ENCODE peak calls at places on chromosome 15, in seven cellular contexts. O is cardiac muscle cell; N is CD4-positive, alpha-beta T cell; Z is PC-9; K is cardiac fibroblast; S is A549; G is AG10803. Y is an unnamed sample.

GRCh38 chr15:98554272-98555172 is 93.8 kb upstream of the IGF1R start:
- DNase-seq in O (peak; percentile 17), N (no peak), Z (no peak), K (no peak), S (no peak), G (no peak), Y (no peak)

GRCh38 chr15:62899090-62899493 is 143.5 kb upstream of the TPM1 start:
- DNase-seq in O (peak; percentile 78), N (no peak), Z (peak; percentile 71), K (no peak), S (no peak), G (peak; percentile 34), Y (no peak)

GRCh38 chr15:52093539-52094502 is 18.8 kb downstream of the BCL2L10 start:
- DNase-seq in O (no peak), N (no peak), Z (peak; percentile 87), K (peak; percentile 96), S (peak; percentile 46), G (peak; percentile 97), Y (no peak)

GRCh38 chr15:32943691-32944090 is 225.9 kb downstream of the GREM1 start:
- DNase-seq in O (no peak), N (no peak), Z (no peak), K (peak; percentile 35), S (no peak), G (peak; percentile 48), Y (no peak)

GRCh38 chr15:80911821-80912220 is 77.8 kb downstream of the MESD start:
- DNase-seq in O (no peak), N (no peak), Z (no peak), K (no peak), S (no peak), G (no peak), Y (no peak)

GRCh38 chr15:81596159-81596865 is 222.3 kb upstream of the TMC3 start:
- DNase-seq in O (no peak), N (no peak), Z (no peak), K (no peak), S (no peak), G (no peak), Y (no peak)

GRCh38 chr15:88440021-88440420 is 27.2 kb downstream of the MRPL46 start:
- DNase-seq in O (no peak), N (no peak), Z (peak; percentile 67), K (peak; percentile 72), S (no peak), G (peak; percentile 49), Y (no peak)

GRCh38 chr15:55859681-55860080 is 116.7 kb upstream of the PRTG start:
- DNase-seq in O (no peak), N (no peak), Z (no peak), K (no peak), S (no peak), G (peak; percentile 48), Y (no peak)

GRCh38 chr15:80673561-80674244 is 21.4 kb upstream of the ABHD17C start:
- DNase-seq in O (no peak), N (no peak), Z (no peak), K (no peak), S (no peak), G (no peak), Y (no peak)

GRCh38 chr15:66884661-66885237 is 180.7 kb upstream of the SMAD3 start:
- DNase-seq in O (no peak), N (no peak), Z (no peak), K (no peak), S (no peak), G (no peak), Y (no peak)

GRCh38 chr15:74773731-74774252 is 8.1 kb upstream of the CSK start:
- DNase-seq in O (no peak), N (no peak), Z (peak; percentile 56), K (no peak), S (no peak), G (no peak), Y (no peak)

GRCh38 chr15:25682349-25682748 is 180.8 kb downstream of the ATP10A start:
- DNase-seq in O (no peak), N (no peak), Z (no peak), K (no peak), S (no peak), G (peak; percentile 16), Y (no peak)

GRCh38 chr15:25685216-25685569 is 177.9 kb downstream of the ATP10A start:
- DNase-seq in O (no peak), N (no peak), Z (no peak), K (no peak), S (no peak), G (no peak), Y (no peak)

GRCh38 chr15:25684521-25685215 is 178.5 kb downstream of the ATP10A start:
- DNase-seq in O (no peak), N (no peak), Z (no peak), K (peak; percentile 67), S (no peak), G (peak; percentile 88), Y (no peak)

GRCh38 chr15:25683415-25683814 is 179.7 kb downstream of the ATP10A start:
- DNase-seq in O (no peak), N (no peak), Z (no peak), K (no peak), S (no peak), G (no peak), Y (no peak)

DNA sequence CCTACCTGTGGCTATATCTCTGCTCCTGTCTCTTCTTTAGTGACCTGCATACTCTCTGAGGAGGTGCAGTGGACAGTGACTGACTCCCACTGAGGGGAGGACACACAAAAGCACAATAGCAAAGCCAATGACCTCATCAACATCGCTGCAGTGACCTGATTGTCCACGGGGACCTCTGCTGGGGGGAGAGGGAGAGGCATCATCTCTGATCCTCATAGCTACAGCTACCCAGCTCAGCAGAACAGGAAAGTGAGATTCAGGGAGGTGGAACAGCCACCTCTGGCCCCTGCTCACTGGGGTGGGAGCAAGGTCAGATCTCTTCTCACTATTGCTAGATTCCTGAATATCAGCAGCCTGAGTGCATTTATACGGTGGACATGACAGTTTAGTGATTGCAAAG is 179.2 kb downstream of the ATP10A start:
- DNase-seq in O (no peak), N (no peak), Z (no peak), K (no peak), S (no peak), G (no peak), Y (no peak)
- TF ChIP-seq CTCF in O (peak; percentile 4), N (no peak), Z (no peak), K (no peak), S (no peak), G (no peak), Y (no peak)

GRCh38 chr15:57925650-57926049 is 139.9 kb downstream of the ALDH1A2 start:
- DNase-seq in O (no peak), N (no peak), Z (no peak), K (no peak), S (no peak), G (no peak), Y (no peak)
- TF ChIP-seq CTCF in O (no peak), N (no peak), Z (no peak), K (no peak), S (no peak), G (no peak), Y (no peak)

DNA sequence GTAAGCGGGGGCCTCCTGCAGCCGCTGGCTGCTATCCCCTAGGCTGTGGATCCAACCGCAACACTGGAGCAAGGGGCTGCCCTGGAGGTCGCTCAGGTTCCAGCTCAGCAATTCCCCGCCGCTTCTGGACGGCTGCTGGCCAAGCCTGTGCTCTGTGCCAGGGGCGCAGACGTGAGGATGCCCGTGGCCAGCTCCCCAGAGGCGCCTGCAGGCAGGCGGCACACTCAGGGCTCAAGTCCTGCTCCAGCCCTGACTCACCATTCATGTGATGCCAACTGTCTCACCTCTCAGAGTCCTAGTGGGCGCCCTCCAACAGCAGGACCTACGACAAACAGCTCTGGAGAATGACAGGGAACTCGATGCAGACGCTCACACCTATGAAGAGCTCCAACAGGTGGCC is 31.6 kb downstream of the KLHL25 start:
- DNase-seq in O (no peak), N (no peak), Z (no peak), K (no peak), S (no peak), G (no peak), Y (no peak)
- TF ChIP-seq CTCF in O (no peak), N (no peak), Z (no peak), K (no peak), S (no peak), G (no peak), Y (no peak)

DNA sequence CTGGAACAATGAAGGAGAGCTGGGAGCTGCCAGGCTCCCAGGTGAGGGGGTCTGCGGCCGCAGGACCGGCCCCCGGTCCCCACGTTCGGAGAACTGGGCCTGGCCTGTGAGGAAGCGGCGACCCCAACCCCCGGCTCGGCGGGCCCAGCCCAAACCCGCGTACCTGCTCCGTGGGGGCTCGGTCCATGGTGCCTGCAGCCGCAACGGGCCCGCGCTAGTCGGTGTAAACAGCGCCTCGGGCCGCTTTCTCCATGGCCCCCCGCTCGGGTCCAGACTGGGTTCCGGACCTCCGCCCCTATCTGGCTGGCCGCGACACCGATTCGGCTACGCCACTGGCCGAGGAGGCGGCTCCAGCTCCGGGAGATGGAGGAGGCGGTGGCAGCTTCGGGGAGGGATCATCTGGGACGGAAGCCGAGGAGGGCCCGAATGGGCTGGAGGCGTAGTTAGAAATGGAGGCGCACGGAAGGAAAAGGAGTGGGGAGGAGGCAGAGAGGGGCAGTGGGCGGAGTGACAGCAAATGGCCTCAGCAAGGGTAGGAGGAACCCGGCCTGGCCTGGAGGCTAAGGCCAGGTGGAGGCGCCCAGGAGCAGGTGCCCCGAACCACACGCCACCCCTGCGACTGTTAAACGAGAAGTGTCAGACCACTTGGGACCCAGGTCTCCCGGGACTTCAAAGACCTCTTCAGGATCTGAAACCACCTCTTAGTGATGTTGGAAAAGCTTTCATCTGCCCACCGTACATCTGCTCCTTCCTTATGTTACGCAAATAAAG is at the start of gene SECISBP2L:
- DNase-seq in O (peak; percentile 95), N (peak; percentile 80), Z (peak; percentile 80), K (peak; percentile 96), S (peak; percentile 81), G (peak; percentile 93), Y (peak; percentile 78)
- TF ChIP-seq CTCF in O (peak; percentile 35), N (no peak), Z (no peak), K (peak; percentile 29), S (peak; percentile 34), G (peak; percentile 32), Y (no peak)

GRCh38 chr15:73058437-73058836 is 6.2 kb downstream of the NEO1 start:
- DNase-seq in O (no peak), N (no peak), Z (no peak), K (no peak), S (no peak), G (no peak), Y (no peak)

GRCh38 chr15:73052679-73053397 is 575 bp downstream of the NEO1 start:
- DNase-seq in O (peak; percentile 81), N (peak; percentile 4), Z (no peak), K (peak; percentile 15), S (peak; percentile 81), G (peak; percentile 19), Y (no peak)

GRCh38 chr15:73053398-73053723 is 1.1 kb downstream of the NEO1 start:
- DNase-seq in O (no peak), N (no peak), Z (no peak), K (no peak), S (no peak), G (no peak), Y (no peak)

GRCh38 chr15:73054417-73054963 is 2.2 kb downstream of the NEO1 start:
- DNase-seq in O (no peak), N (no peak), Z (no peak), K (no peak), S (no peak), G (no peak), Y (no peak)

DNA sequence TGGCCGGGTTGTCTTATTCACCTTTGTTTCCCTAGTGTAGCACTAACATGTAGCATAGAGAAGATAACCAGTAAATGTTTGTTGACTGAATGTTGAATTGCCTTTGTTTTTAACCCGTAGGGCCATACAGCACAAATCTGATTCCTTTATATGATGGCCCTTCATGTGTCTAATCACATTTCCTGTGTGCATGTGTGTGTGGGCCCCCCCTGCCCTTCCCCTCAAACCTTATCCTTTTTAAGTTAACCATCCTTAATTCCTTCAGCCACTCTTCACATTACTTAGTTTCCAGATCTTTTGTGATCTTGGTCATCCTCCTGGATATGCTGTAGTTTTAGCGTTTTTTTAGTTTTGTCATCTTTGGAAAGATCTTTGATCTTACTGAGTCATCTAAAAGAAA is 4.2 kb downstream of the NEO1 start:
- DNase-seq in O (no peak), N (no peak), Z (no peak), K (no peak), S (no peak), G (no peak), Y (no peak)
- TF ChIP-seq CTCF in O (no peak), N (no peak), Z (no peak), K (no peak), S (no peak), G (no peak), Y (no peak)